ENCODE peak calls at places on chromosomes 3 and 15, in five cellular contexts. N is activated CD4-positive, alpha-beta T cell treated with anti-CD3 and anti-CD28 coated beads, Interleukin-2, amount 50 U/mL, for 1 hour; D is HCEC 1CT; F is left cardiac atrium; Z is activated T-cell treated with anti-CD3 and anti-CD28 coated beads for 1 hour. R is an unnamed sample.

GRCh38 chr3:13683288-13683687 is 134.4 kb downstream of the FBLN2 start:
- DNase-seq in N (no peak), D (no peak), F (no peak), Z (no peak), R (no peak)

GRCh38 chr3:72169120-72169519 is 384.2 kb upstream of the PROK2 start:
- DNase-seq in N (no peak), D (no peak), F (no peak), Z (no peak), R (no peak)

GRCh38 chr15:29924750-29925149 is 102.5 kb upstream of the TJP1 start:
- DNase-seq in N (no peak), D (peak), F (peak), Z (no peak), R (peak)

GRCh38 chr15:73680545-73680944 is 3.6 kb upstream of the CD276 start:
- DNase-seq in N (no peak), D (no peak), F (no peak), Z (no peak), R (no peak)

GRCh38 chr15:87420017-87420416 is 836.5 kb downstream of the NTRK3 start:
- DNase-seq in N (no peak), D (no peak), F (no peak), Z (no peak), R (no peak)

GRCh38 chr3:39744746-39745145 is 64.7 kb upstream of the MYRIP start:
- DNase-seq in N (no peak), D (no peak), F (no peak), Z (no peak), R (no peak)

GRCh38 chr3:34367521-34367920 is 569.1 kb downstream of the PDCD6IP start:
- DNase-seq in N (no peak), D (no peak), F (no peak), Z (no peak), R (no peak)

GRCh38 chr15:62153228-62153627 is 11.9 kb downstream of the C2CD4B start:
- DNase-seq in N (no peak), D (no peak), F (no peak), Z (no peak), R (no peak)

GRCh38 chr3:111924283-111924682 is 54.5 kb upstream of the ABHD10 start:
- DNase-seq in N (no peak), D (no peak), F (peak), Z (no peak), R (peak)

GRCh38 chr15:71254503-71254902 is 139.2 kb downstream of the THSD4 start:
- DNase-seq in N (no peak), D (no peak), F (no peak), Z (no peak), R (no peak)

GRCh38 chr15:90642464-90643300 is 74.5 kb upstream of the BLM start:
- DNase-seq in N (no peak), D (no peak), F (no peak), Z (no peak), R (no peak)

GRCh38 chr3:136957751-136958288 is at the start of gene IL20RB:
- DNase-seq in N (no peak), D (peak), F (no peak), Z (no peak), R (no peak)

GRCh38 chr3:130728037-130728436 is 18.6 kb downstream of the PIK3R4 start:
- DNase-seq in N (no peak), D (no peak), F (no peak), Z (no peak), R (no peak)

GRCh38 chr3:122493296-122493695 is 21.4 kb downstream of the KPNA1 start:
- DNase-seq in N (no peak), D (no peak), F (no peak), Z (no peak), R (no peak)

GRCh38 chr3:129304141-129304540 is 25.5 kb downstream of the HMCES start:
- DNase-seq in N (no peak), D (no peak), F (no peak), Z (no peak), R (no peak)